ENCODE peak calls at places on chromosomes 2 and 18, in eight cellular contexts. G, Y, C, N, O, Q, E and M are unnamed samples.

GRCh38 chr2:41116106-41116797 is 664.4 kb upstream of the SLC8A1 start:
- DNase-seq in O (no peak), Q (peak; percentile 44), C (no peak), G (no peak), E (no peak), N (no peak), Y (no peak), M (no peak)

GRCh38 chr18:54184836-54185235 is 39.6 kb downstream of the MBD2 start:
- DNase-seq in Q (no peak), E (no peak), N (no peak), C (no peak), O (no peak), Y (no peak), G (no peak), M (no peak)

GRCh38 chr18:23380001-23380550 is 73.0 kb upstream of the RIOK3 start:
- DNase-seq in G (no peak), Q (peak; percentile 94), C (no peak), Y (peak; percentile 60), O (peak; percentile 65), E (no peak), N (peak; percentile 5), M (no peak)

GRCh38 chr18:47754311-47755101 is 176.0 kb downstream of the SMAD2 start:
- DNase-seq in G (peak; percentile 67), E (peak; percentile 76), N (peak; percentile 8), Q (no peak), C (peak; percentile 84), O (peak; percentile 98), Y (no peak), M (no peak)

GRCh38 chr18:7592305-7593071 is 25.4 kb downstream of the PTPRM start:
- DNase-seq in N (no peak), G (no peak), Y (no peak), Q (no peak), O (peak; percentile 81), C (peak; percentile 36), E (no peak), M (no peak)

GRCh38 chr2:8622924-8623465 is 58.9 kb upstream of the ID2 start:
- DNase-seq in Y (no peak), G (no peak), O (no peak), C (no peak), Q (no peak), E (no peak), N (no peak), M (no peak)

GRCh38 chr2:160142472-160142871 is 57.6 kb downstream of the ITGB6 start:
- DNase-seq in E (no peak), N (peak; percentile 79), Y (no peak), G (no peak), O (peak; percentile 20), Q (peak; percentile 38), C (no peak), M (no peak)

GRCh38 chr2:101752708-101753107 is 55.2 kb downstream of the MAP4K4 start:
- DNase-seq in G (no peak), O (no peak), E (no peak), Y (no peak), C (no peak), Q (peak; percentile 53), N (peak; percentile 39), M (no peak)

GRCh38 chr2:74550231-74550630 is 3.5 kb downstream of the LOXL3 start:
- DNase-seq in E (no peak), Q (no peak), G (no peak), O (peak; percentile 44), N (no peak), C (no peak), Y (no peak), M (no peak)

GRCh38 chr18:10322408-10322807 is 132.0 kb upstream of the APCDD1 start:
- DNase-seq in G (peak; percentile 3), Q (peak; percentile 52), E (no peak), C (no peak), Y (no peak), O (no peak), N (peak; percentile 58), M (no peak)

GRCh38 chr2:112924855-112925254 is 13.9 kb downstream of the IL37 start:
- DNase-seq in G (peak; percentile 76), Q (no peak), C (no peak), N (no peak), Y (no peak), E (no peak), O (peak; percentile 26), M (no peak)

GRCh38 chr2:120469486-120469885 is 123.5 kb downstream of the INHBB start:
- DNase-seq in G (no peak), C (no peak), Y (no peak), Q (no peak), E (no peak), N (no peak), O (peak; percentile 19), M (peak; percentile 22)

GRCh38 chr2:195312662-195313061 is 344.4 kb upstream of the SLC39A10 start:
- DNase-seq in N (no peak), O (no peak), E (no peak), Y (no peak), C (no peak), Q (no peak), G (no peak), M (no peak)

GRCh38 chr2:171529914-171530313 is 7.6 kb downstream of the CYBRD1 start:
- DNase-seq in Y (no peak), G (no peak), N (no peak), E (peak; percentile 67), C (no peak), Q (no peak), O (peak; percentile 60), M (no peak)

GRCh38 chr2:120791961-120792295 is 56.3 kb downstream of the GLI2 start:
- DNase-seq in C (no peak), Y (no peak), O (peak; percentile 74), Q (peak; percentile 87), N (peak; percentile 77), G (no peak), E (no peak), M (no peak)

GRCh38 chr2:222939979-222940378 is 79.1 kb downstream of the ACSL3 start:
- DNase-seq in N (no peak), Q (no peak), Y (no peak), O (no peak), C (no peak), E (no peak), G (no peak), M (no peak)

GRCh38 chr2:28915939-28916338 is 21.5 kb downstream of the WDR43 start:
- DNase-seq in Q (no peak), G (no peak), C (no peak), N (no peak), Y (peak; percentile 53), E (no peak), O (no peak), M (no peak)

GRCh38 chr18:69631281-69631680 is 230.6 kb downstream of the DOK6 start:
- DNase-seq in N (peak; percentile 1), C (no peak), Y (peak; percentile 2), O (no peak), Q (peak; percentile 37), G (no peak), E (no peak), M (no peak)

GRCh38 chr18:69638056-69638455 is 237.4 kb downstream of the DOK6 start:
- DNase-seq in E (no peak), Q (no peak), Y (no peak), C (no peak), G (no peak), O (no peak), N (no peak), M (no peak)

GRCh38 chr18:69636529-69637301 is 236.0 kb downstream of the DOK6 start:
- DNase-seq in O (peak; percentile 73), N (no peak), G (no peak), C (no peak), Q (no peak), Y (peak; percentile 6), E (no peak), M (no peak)

GRCh38 chr18:69635482-69635881 is 234.8 kb downstream of the DOK6 start:
- DNase-seq in Y (no peak), G (no peak), C (no peak), N (no peak), O (no peak), Q (no peak), E (no peak), M (no peak)
- H3K9ac ChIP-seq in Y (no peak overlapping the region), G (no peak overlapping the region), C (no peak overlapping the region), N (no peak overlapping the region), O (no peak overlapping the region), Q (no peak overlapping the region), E (no peak overlapping the region), M (no peak overlapping the region)

GRCh38 chr18:72849671-72850070 is 18.1 kb downstream of the NETO1 start:
- DNase-seq in E (no peak), O (no peak), G (no peak), Y (no peak), N (peak; percentile 46), Q (no peak), C (no peak), M (no peak)
- H3K27ac ChIP-seq in E (no peak overlapping the region), O (no peak overlapping the region), G (no peak overlapping the region), Y (no peak overlapping the region), N (peak overlapping the region; percentile 70), Q (no peak overlapping the region), C (no peak overlapping the region), M (no peak overlapping the region)

GRCh38 chr2:197798187-197798586 is 6.2 kb upstream of the PLCL1 start:
- DNase-seq in Q (no peak), N (no peak), E (no peak), O (no peak), G (no peak), Y (no peak), C (no peak), M (no peak)
- H3K36me3 ChIP-seq in Q (no peaks in the 10 kb centered on the region), N (no peaks in the 10 kb centered on the region), E (no peaks in the 10 kb centered on the region), O (no peaks in the 10 kb centered on the region), G (no peaks in the 10 kb centered on the region), Y (no peaks in the 10 kb centered on the region), C (no peaks in the 10 kb centered on the region), M (no peaks in the 10 kb centered on the region)

GRCh38 chr2:235810297-235810696 is 316.5 kb downstream of the AGAP1 start:
- DNase-seq in C (no peak), N (no peak), Q (no peak), Y (no peak), G (no peak), E (no peak), O (peak; percentile 61), M (no peak)
- H3K9ac ChIP-seq in C (no peak overlapping the region), N (no peak overlapping the region), Q (no peak overlapping the region), Y (no peak overlapping the region), G (no peak overlapping the region), E (no peak overlapping the region), O (no peak overlapping the region), M (no peak overlapping the region)

GRCh38 chr2:150097891-150098595 is 389.4 kb downstream of the RND3 start:
- DNase-seq in C (no peak), N (peak; percentile 36), O (no peak), Q (peak; percentile 75), G (no peak), Y (peak; percentile 68), E (no peak), M (no peak)
- H3K27ac ChIP-seq in C (no peak overlapping the region), N (peak overlapping the region; percentile 3), O (no peak overlapping the region), Q (no peak overlapping the region), G (no peak overlapping the region), Y (no peak overlapping the region), E (no peak overlapping the region), M (no peak overlapping the region)